ENCODE peak calls at places on chromosomes 16 and 17, in six cellular contexts. F, N, B, R, E and O are unnamed samples.

GRCh38 chr17:57971572-57971971 is 16.4 kb upstream of the CUEDC1 start:
- DNase-seq in F (no peak), N (no peak), B (no peak), R (no peak), E (no peak), O (no peak)

GRCh38 chr16:35196313-35196712 is 1736.9 kb downstream of the TP53TG3F start:
- DNase-seq in F (no peak), N (no peak), B (no peak), R (no peak), E (no peak), O (no peak)

GRCh38 chr16:82439678-82440293 is 187.0 kb upstream of the CDH13 start:
- DNase-seq in F (peak; percentile 15), N (no peak), B (peak; percentile 31), R (peak; percentile 68), E (peak; percentile 30), O (peak; percentile 4)

GRCh38 chr16:50509521-50510341 is 38.5 kb upstream of the NKD1 start:
- DNase-seq in F (peak; percentile 21), N (no peak), B (no peak), R (no peak), E (peak; percentile 57), O (peak; percentile 14)

GRCh38 chr16:71917900-71918299 is 22.6 kb downstream of the IST1 start:
- DNase-seq in F (no peak), N (no peak), B (no peak), R (no peak), E (no peak), O (peak; percentile 41)

GRCh38 chr16:31521368-31521767 is 6.3 kb upstream of the AHSP start:
- DNase-seq in F (no peak), N (no peak), B (no peak), R (no peak), E (no peak), O (no peak)

GRCh38 chr16:59635674-59636073 is 901.6 kb upstream of the GOT2 start:
- DNase-seq in F (no peak), N (no peak), B (no peak), R (no peak), E (no peak), O (peak; percentile 91)

GRCh38 chr17:83100220-83100852 is 20.9 kb downstream of the METRNL start:
- DNase-seq in F (no peak), N (no peak), B (no peak), R (no peak), E (no peak), O (peak; percentile 20)

GRCh38 chr16:17270111-17270510 is 200.6 kb downstream of the XYLT1 start:
- DNase-seq in F (no peak), N (no peak), B (no peak), R (no peak), E (no peak), O (no peak)